ENCODE peak calls at places on chromosomes 12 and 14, in nine cellular contexts. One of them, this sample, is unnamed.

GRCh38 chr12:28611115-28611435 is 420.8 kb downstream of the CCDC91 start:
- DNase-seq in fibroblast of pulmonary artery: peak; percentile 90
- DNase-seq in GM04503: peak; percentile 56
- DNase-seq in activated CD8-positive, alpha-beta T cell treated with anti-CD3 and anti-CD28 coated beads for 36 hours: no peak
- DNase-seq in activated gamma-delta T cell treated with Interleukin-2 at 50 U/mL for 16 hours: no peak
- DNase-seq in fibroblast of lung: peak; percentile 93
- DNase-seq in stimulated activated CD4-positive, alpha-beta T cell treated with anti-CD3 and anti-CD28 coated beads, Interleukin-15, amount 100 ng/mL, for 24 hours: no peak
- DNase-seq in H7: no peak
- DNase-seq in NCI-H69: no peak
- DNase-seq in this sample: no peak

GRCh38 chr12:104718581-104718980 is 239.5 kb downstream of the SLC41A2 start:
- DNase-seq in GM04503: no peak
- DNase-seq in activated CD8-positive, alpha-beta T cell treated with anti-CD3 and anti-CD28 coated beads for 36 hours: no peak
- DNase-seq in fibroblast of pulmonary artery: peak; percentile 37
- DNase-seq in stimulated activated CD4-positive, alpha-beta T cell treated with anti-CD3 and anti-CD28 coated beads, Interleukin-15, amount 100 ng/mL, for 24 hours: no peak
- DNase-seq in activated gamma-delta T cell treated with Interleukin-2 at 50 U/mL for 16 hours: no peak
- DNase-seq in NCI-H69: peak; percentile 49
- DNase-seq in H7: peak; percentile 63
- DNase-seq in fibroblast of lung: peak; percentile 53
- DNase-seq in this sample: no peak

GRCh38 chr12:97142737-97143450 is 235.8 kb downstream of the NEDD1 start:
- DNase-seq in NCI-H69: peak; percentile 30
- DNase-seq in GM04503: no peak
- DNase-seq in fibroblast of lung: no peak
- DNase-seq in H7: no peak
- DNase-seq in fibroblast of pulmonary artery: no peak
- DNase-seq in activated CD8-positive, alpha-beta T cell treated with anti-CD3 and anti-CD28 coated beads for 36 hours: no peak
- DNase-seq in stimulated activated CD4-positive, alpha-beta T cell treated with anti-CD3 and anti-CD28 coated beads, Interleukin-15, amount 100 ng/mL, for 24 hours: no peak
- DNase-seq in activated gamma-delta T cell treated with Interleukin-2 at 50 U/mL for 16 hours: no peak
- DNase-seq in this sample: peak; percentile 75

GRCh38 chr12:108815875-108816594 is 41.3 kb downstream of the SSH1 start:
- DNase-seq in NCI-H69: peak; percentile 20
- DNase-seq in fibroblast of pulmonary artery: peak; percentile 56
- DNase-seq in H7: no peak
- DNase-seq in stimulated activated CD4-positive, alpha-beta T cell treated with anti-CD3 and anti-CD28 coated beads, Interleukin-15, amount 100 ng/mL, for 24 hours: no peak
- DNase-seq in activated CD8-positive, alpha-beta T cell treated with anti-CD3 and anti-CD28 coated beads for 36 hours: no peak
- DNase-seq in activated gamma-delta T cell treated with Interleukin-2 at 50 U/mL for 16 hours: no peak
- DNase-seq in fibroblast of lung: peak; percentile 55
- DNase-seq in GM04503: no peak
- DNase-seq in this sample: no peak

GRCh38 chr14:91607322-91608047 is 97.4 kb upstream of the PPP4R3A start:
- DNase-seq in fibroblast of pulmonary artery: no peak
- DNase-seq in NCI-H69: no peak
- DNase-seq in fibroblast of lung: no peak
- DNase-seq in activated CD8-positive, alpha-beta T cell treated with anti-CD3 and anti-CD28 coated beads for 36 hours: no peak
- DNase-seq in GM04503: no peak
- DNase-seq in stimulated activated CD4-positive, alpha-beta T cell treated with anti-CD3 and anti-CD28 coated beads, Interleukin-15, amount 100 ng/mL, for 24 hours: no peak
- DNase-seq in activated gamma-delta T cell treated with Interleukin-2 at 50 U/mL for 16 hours: no peak
- DNase-seq in H7: peak; percentile 35
- DNase-seq in this sample: no peak

GRCh38 chr12:6295187-6295811 is 15.2 kb upstream of the PLEKHG6 start:
- DNase-seq in GM04503: peak; percentile 87
- DNase-seq in fibroblast of pulmonary artery: peak; percentile 94
- DNase-seq in NCI-H69: peak; percentile 86
- DNase-seq in activated CD8-positive, alpha-beta T cell treated with anti-CD3 and anti-CD28 coated beads for 36 hours: no peak
- DNase-seq in fibroblast of lung: peak; percentile 74
- DNase-seq in stimulated activated CD4-positive, alpha-beta T cell treated with anti-CD3 and anti-CD28 coated beads, Interleukin-15, amount 100 ng/mL, for 24 hours: no peak
- DNase-seq in activated gamma-delta T cell treated with Interleukin-2 at 50 U/mL for 16 hours: no peak
- DNase-seq in H7: peak; percentile 37
- DNase-seq in this sample: no peak

GRCh38 chr12:106063826-106064575 is 74.8 kb downstream of the NUAK1 start:
- DNase-seq in activated CD8-positive, alpha-beta T cell treated with anti-CD3 and anti-CD28 coated beads for 36 hours: no peak
- DNase-seq in NCI-H69: peak; percentile 11
- DNase-seq in stimulated activated CD4-positive, alpha-beta T cell treated with anti-CD3 and anti-CD28 coated beads, Interleukin-15, amount 100 ng/mL, for 24 hours: no peak
- DNase-seq in fibroblast of lung: no peak
- DNase-seq in GM04503: no peak
- DNase-seq in activated gamma-delta T cell treated with Interleukin-2 at 50 U/mL for 16 hours: no peak
- DNase-seq in H7: no peak
- DNase-seq in fibroblast of pulmonary artery: no peak
- DNase-seq in this sample: no peak

GRCh38 chr14:38105106-38105702 is 102.5 kb upstream of the SSTR1 start:
- DNase-seq in fibroblast of lung: no peak
- DNase-seq in GM04503: no peak
- DNase-seq in activated gamma-delta T cell treated with Interleukin-2 at 50 U/mL for 16 hours: no peak
- DNase-seq in stimulated activated CD4-positive, alpha-beta T cell treated with anti-CD3 and anti-CD28 coated beads, Interleukin-15, amount 100 ng/mL, for 24 hours: no peak
- DNase-seq in fibroblast of pulmonary artery: no peak
- DNase-seq in H7: no peak
- DNase-seq in NCI-H69: no peak
- DNase-seq in activated CD8-positive, alpha-beta T cell treated with anti-CD3 and anti-CD28 coated beads for 36 hours: no peak
- DNase-seq in this sample: no peak

GRCh38 chr14:76768201-76768656 is 7.0 kb downstream of the VASH1 start:
- DNase-seq in H7: peak; percentile 83
- DNase-seq in GM04503: no peak
- DNase-seq in fibroblast of lung: no peak
- DNase-seq in NCI-H69: peak; percentile 92
- DNase-seq in fibroblast of pulmonary artery: peak; percentile 52
- DNase-seq in activated gamma-delta T cell treated with Interleukin-2 at 50 U/mL for 16 hours: peak; percentile 57
- DNase-seq in activated CD8-positive, alpha-beta T cell treated with anti-CD3 and anti-CD28 coated beads for 36 hours: peak; percentile 79
- DNase-seq in stimulated activated CD4-positive, alpha-beta T cell treated with anti-CD3 and anti-CD28 coated beads, Interleukin-15, amount 100 ng/mL, for 24 hours: peak; percentile 75
- DNase-seq in this sample: no peak

GRCh38 chr14:59187802-59188460 is 536 bp upstream of the DAAM1 start:
- DNase-seq in fibroblast of pulmonary artery: no peak
- DNase-seq in NCI-H69: peak; percentile 85
- DNase-seq in stimulated activated CD4-positive, alpha-beta T cell treated with anti-CD3 and anti-CD28 coated beads, Interleukin-15, amount 100 ng/mL, for 24 hours: peak; percentile 46
- DNase-seq in fibroblast of lung: no peak
- DNase-seq in activated CD8-positive, alpha-beta T cell treated with anti-CD3 and anti-CD28 coated beads for 36 hours: peak; percentile 57
- DNase-seq in activated gamma-delta T cell treated with Interleukin-2 at 50 U/mL for 16 hours: peak; percentile 38
- DNase-seq in GM04503: no peak
- DNase-seq in H7: no peak
- DNase-seq in this sample: peak; percentile 85

GRCh38 chr12:115630133-115630532 is 647.4 kb downstream of the MED13L start:
- DNase-seq in fibroblast of pulmonary artery: no peak
- DNase-seq in fibroblast of lung: no peak
- DNase-seq in H7: no peak
- DNase-seq in NCI-H69: no peak
- DNase-seq in GM04503: no peak
- DNase-seq in activated CD8-positive, alpha-beta T cell treated with anti-CD3 and anti-CD28 coated beads for 36 hours: no peak
- DNase-seq in stimulated activated CD4-positive, alpha-beta T cell treated with anti-CD3 and anti-CD28 coated beads, Interleukin-15, amount 100 ng/mL, for 24 hours: no peak
- DNase-seq in activated gamma-delta T cell treated with Interleukin-2 at 50 U/mL for 16 hours: no peak
- DNase-seq in this sample: no peak

GRCh38 chr14:44316647-44317432 is 190.2 kb downstream of the FSCB start:
- DNase-seq in GM04503: no peak
- DNase-seq in stimulated activated CD4-positive, alpha-beta T cell treated with anti-CD3 and anti-CD28 coated beads, Interleukin-15, amount 100 ng/mL, for 24 hours: peak; percentile 15
- DNase-seq in activated CD8-positive, alpha-beta T cell treated with anti-CD3 and anti-CD28 coated beads for 36 hours: peak; percentile 55
- DNase-seq in fibroblast of lung: peak; percentile 95
- DNase-seq in activated gamma-delta T cell treated with Interleukin-2 at 50 U/mL for 16 hours: no peak
- DNase-seq in NCI-H69: peak; percentile 89
- DNase-seq in H7: no peak
- DNase-seq in fibroblast of pulmonary artery: peak; percentile 97
- DNase-seq in this sample: no peak

GRCh38 chr14:71003156-71003555 is 95.9 kb downstream of the PCNX1 start:
- DNase-seq in H7: no peak
- DNase-seq in activated CD8-positive, alpha-beta T cell treated with anti-CD3 and anti-CD28 coated beads for 36 hours: no peak
- DNase-seq in fibroblast of pulmonary artery: no peak
- DNase-seq in activated gamma-delta T cell treated with Interleukin-2 at 50 U/mL for 16 hours: no peak
- DNase-seq in stimulated activated CD4-positive, alpha-beta T cell treated with anti-CD3 and anti-CD28 coated beads, Interleukin-15, amount 100 ng/mL, for 24 hours: no peak
- DNase-seq in NCI-H69: no peak
- DNase-seq in fibroblast of lung: no peak
- DNase-seq in GM04503: no peak
- DNase-seq in this sample: no peak

GRCh38 chr12:130576286-130576933 is 139.7 kb downstream of the RIMBP2 start:
- DNase-seq in fibroblast of lung: no peak
- DNase-seq in H7: no peak
- DNase-seq in activated CD8-positive, alpha-beta T cell treated with anti-CD3 and anti-CD28 coated beads for 36 hours: no peak
- DNase-seq in fibroblast of pulmonary artery: no peak
- DNase-seq in stimulated activated CD4-positive, alpha-beta T cell treated with anti-CD3 and anti-CD28 coated beads, Interleukin-15, amount 100 ng/mL, for 24 hours: no peak
- DNase-seq in GM04503: no peak
- DNase-seq in NCI-H69: peak; percentile 39
- DNase-seq in activated gamma-delta T cell treated with Interleukin-2 at 50 U/mL for 16 hours: no peak
- DNase-seq in this sample: peak; percentile 82

GRCh38 chr12:31234053-31234835 is 91.7 kb downstream of the SINHCAF start:
- DNase-seq in fibroblast of lung: no peak
- DNase-seq in H7: no peak
- DNase-seq in GM04503: no peak
- DNase-seq in NCI-H69: peak; percentile 100
- DNase-seq in activated CD8-positive, alpha-beta T cell treated with anti-CD3 and anti-CD28 coated beads for 36 hours: no peak
- DNase-seq in fibroblast of pulmonary artery: no peak
- DNase-seq in stimulated activated CD4-positive, alpha-beta T cell treated with anti-CD3 and anti-CD28 coated beads, Interleukin-15, amount 100 ng/mL, for 24 hours: no peak
- DNase-seq in activated gamma-delta T cell treated with Interleukin-2 at 50 U/mL for 16 hours: no peak
- DNase-seq in this sample: no peak

GRCh38 chr14:22047105-22047504 is 373.5 kb upstream of the OR4E1 start:
- DNase-seq in stimulated activated CD4-positive, alpha-beta T cell treated with anti-CD3 and anti-CD28 coated beads, Interleukin-15, amount 100 ng/mL, for 24 hours: peak; percentile 26
- DNase-seq in GM04503: no peak
- DNase-seq in fibroblast of lung: no peak
- DNase-seq in H7: peak; percentile 46
- DNase-seq in NCI-H69: peak; percentile 9
- DNase-seq in fibroblast of pulmonary artery: peak; percentile 2
- DNase-seq in activated gamma-delta T cell treated with Interleukin-2 at 50 U/mL for 16 hours: peak; percentile 40
- DNase-seq in activated CD8-positive, alpha-beta T cell treated with anti-CD3 and anti-CD28 coated beads for 36 hours: peak; percentile 48
- DNase-seq in this sample: peak; percentile 38

GRCh38 chr14:38291681-38292459 is 36.0 kb upstream of the CLEC14A start:
- DNase-seq in GM04503: no peak
- DNase-seq in stimulated activated CD4-positive, alpha-beta T cell treated with anti-CD3 and anti-CD28 coated beads, Interleukin-15, amount 100 ng/mL, for 24 hours: no peak
- DNase-seq in NCI-H69: peak; percentile 8
- DNase-seq in fibroblast of pulmonary artery: peak; percentile 57
- DNase-seq in activated gamma-delta T cell treated with Interleukin-2 at 50 U/mL for 16 hours: no peak
- DNase-seq in activated CD8-positive, alpha-beta T cell treated with anti-CD3 and anti-CD28 coated beads for 36 hours: no peak
- DNase-seq in H7: no peak
- DNase-seq in fibroblast of lung: no peak
- DNase-seq in this sample: no peak

GRCh38 chr12:120013659-120014380 is 24.8 kb downstream of the BICDL1 start:
- DNase-seq in fibroblast of pulmonary artery: no peak
- DNase-seq in stimulated activated CD4-positive, alpha-beta T cell treated with anti-CD3 and anti-CD28 coated beads, Interleukin-15, amount 100 ng/mL, for 24 hours: peak; percentile 52
- DNase-seq in NCI-H69: no peak
- DNase-seq in activated gamma-delta T cell treated with Interleukin-2 at 50 U/mL for 16 hours: peak; percentile 52
- DNase-seq in activated CD8-positive, alpha-beta T cell treated with anti-CD3 and anti-CD28 coated beads for 36 hours: peak; percentile 81
- DNase-seq in H7: no peak
- DNase-seq in GM04503: no peak
- DNase-seq in fibroblast of lung: no peak
- DNase-seq in this sample: no peak

GRCh38 chr12:64088431-64089349 is 133.4 kb downstream of the KICS2 start:
- DNase-seq in NCI-H69: peak; percentile 60
- DNase-seq in fibroblast of pulmonary artery: peak; percentile 97
- DNase-seq in activated CD8-positive, alpha-beta T cell treated with anti-CD3 and anti-CD28 coated beads for 36 hours: no peak
- DNase-seq in H7: peak; percentile 26
- DNase-seq in GM04503: peak; percentile 89
- DNase-seq in activated gamma-delta T cell treated with Interleukin-2 at 50 U/mL for 16 hours: no peak
- DNase-seq in stimulated activated CD4-positive, alpha-beta T cell treated with anti-CD3 and anti-CD28 coated beads, Interleukin-15, amount 100 ng/mL, for 24 hours: no peak
- DNase-seq in fibroblast of lung: peak; percentile 92
- DNase-seq in this sample: peak; percentile 51

GRCh38 chr14:79295385-79295784 is 915.9 kb downstream of the DIO2 start:
- DNase-seq in activated CD8-positive, alpha-beta T cell treated with anti-CD3 and anti-CD28 coated beads for 36 hours: no peak
- DNase-seq in H7: no peak
- DNase-seq in GM04503: no peak
- DNase-seq in stimulated activated CD4-positive, alpha-beta T cell treated with anti-CD3 and anti-CD28 coated beads, Interleukin-15, amount 100 ng/mL, for 24 hours: no peak
- DNase-seq in activated gamma-delta T cell treated with Interleukin-2 at 50 U/mL for 16 hours: no peak
- DNase-seq in NCI-H69: no peak
- DNase-seq in fibroblast of lung: no peak
- DNase-seq in fibroblast of pulmonary artery: no peak
- DNase-seq in this sample: no peak

GRCh38 chr14:85535916-85536834 is 6.2 kb downstream of the FLRT2 start:
- DNase-seq in NCI-H69: peak; percentile 69
- DNase-seq in fibroblast of lung: peak; percentile 76
- DNase-seq in stimulated activated CD4-positive, alpha-beta T cell treated with anti-CD3 and anti-CD28 coated beads, Interleukin-15, amount 100 ng/mL, for 24 hours: no peak
- DNase-seq in activated CD8-positive, alpha-beta T cell treated with anti-CD3 and anti-CD28 coated beads for 36 hours: no peak
- DNase-seq in fibroblast of pulmonary artery: peak; percentile 76
- DNase-seq in activated gamma-delta T cell treated with Interleukin-2 at 50 U/mL for 16 hours: no peak
- DNase-seq in GM04503: no peak
- DNase-seq in H7: peak; percentile 25
- DNase-seq in this sample: no peak

GRCh38 chr14:77498120-77498979 is at the start of gene ISM2:
- DNase-seq in GM04503: no peak
- DNase-seq in H7: peak; percentile 92
- DNase-seq in activated CD8-positive, alpha-beta T cell treated with anti-CD3 and anti-CD28 coated beads for 36 hours: peak; percentile 54
- DNase-seq in activated gamma-delta T cell treated with Interleukin-2 at 50 U/mL for 16 hours: peak; percentile 21
- DNase-seq in NCI-H69: peak; percentile 79
- DNase-seq in fibroblast of lung: peak; percentile 12
- DNase-seq in fibroblast of pulmonary artery: peak; percentile 41
- DNase-seq in stimulated activated CD4-positive, alpha-beta T cell treated with anti-CD3 and anti-CD28 coated beads, Interleukin-15, amount 100 ng/mL, for 24 hours: peak; percentile 70
- DNase-seq in this sample: peak; percentile 54

GRCh38 chr12:124561231-124561630 is 6.2 kb downstream of the NCOR2 start:
- DNase-seq in stimulated activated CD4-positive, alpha-beta T cell treated with anti-CD3 and anti-CD28 coated beads, Interleukin-15, amount 100 ng/mL, for 24 hours: no peak
- DNase-seq in fibroblast of pulmonary artery: no peak
- DNase-seq in NCI-H69: no peak
- DNase-seq in fibroblast of lung: no peak
- DNase-seq in GM04503: no peak
- DNase-seq in activated CD8-positive, alpha-beta T cell treated with anti-CD3 and anti-CD28 coated beads for 36 hours: no peak
- DNase-seq in activated gamma-delta T cell treated with Interleukin-2 at 50 U/mL for 16 hours: no peak
- DNase-seq in H7: no peak
- DNase-seq in this sample: no peak

GRCh38 chr12:65122661-65123060 is 1.6 kb upstream of the WIF1 start:
- DNase-seq in H7: no peak
- DNase-seq in fibroblast of pulmonary artery: no peak
- DNase-seq in NCI-H69: peak; percentile 63
- DNase-seq in GM04503: no peak
- DNase-seq in fibroblast of lung: no peak
- DNase-seq in activated gamma-delta T cell treated with Interleukin-2 at 50 U/mL for 16 hours: no peak
- DNase-seq in activated CD8-positive, alpha-beta T cell treated with anti-CD3 and anti-CD28 coated beads for 36 hours: no peak
- DNase-seq in stimulated activated CD4-positive, alpha-beta T cell treated with anti-CD3 and anti-CD28 coated beads, Interleukin-15, amount 100 ng/mL, for 24 hours: no peak
- DNase-seq in this sample: peak; percentile 27

GRCh38 chr14:78746086-78746595 is 576.0 kb downstream of the NRXN3 start:
- DNase-seq in fibroblast of pulmonary artery: no peak
- DNase-seq in NCI-H69: no peak
- DNase-seq in GM04503: no peak
- DNase-seq in activated gamma-delta T cell treated with Interleukin-2 at 50 U/mL for 16 hours: no peak
- DNase-seq in H7: no peak
- DNase-seq in activated CD8-positive, alpha-beta T cell treated with anti-CD3 and anti-CD28 coated beads for 36 hours: no peak
- DNase-seq in fibroblast of lung: no peak
- DNase-seq in stimulated activated CD4-positive, alpha-beta T cell treated with anti-CD3 and anti-CD28 coated beads, Interleukin-15, amount 100 ng/mL, for 24 hours: no peak
- DNase-seq in this sample: peak; percentile 82

GRCh38 chr14:99549684-99550083 is 54.3 kb downstream of the CCDC85C start:
- DNase-seq in fibroblast of pulmonary artery: no peak
- DNase-seq in NCI-H69: peak; percentile 95
- DNase-seq in H7: no peak
- DNase-seq in activated CD8-positive, alpha-beta T cell treated with anti-CD3 and anti-CD28 coated beads for 36 hours: no peak
- DNase-seq in activated gamma-delta T cell treated with Interleukin-2 at 50 U/mL for 16 hours: no peak
- DNase-seq in stimulated activated CD4-positive, alpha-beta T cell treated with anti-CD3 and anti-CD28 coated beads, Interleukin-15, amount 100 ng/mL, for 24 hours: no peak
- DNase-seq in fibroblast of lung: no peak
- DNase-seq in GM04503: no peak
- DNase-seq in this sample: no peak

GRCh38 chr14:104887623-104888488 is 22.8 kb downstream of the CEP170B start:
- DNase-seq in NCI-H69: no peak
- DNase-seq in fibroblast of pulmonary artery: no peak
- DNase-seq in GM04503: no peak
- DNase-seq in fibroblast of lung: no peak
- DNase-seq in H7: peak; percentile 43
- DNase-seq in activated gamma-delta T cell treated with Interleukin-2 at 50 U/mL for 16 hours: peak; percentile 2
- DNase-seq in activated CD8-positive, alpha-beta T cell treated with anti-CD3 and anti-CD28 coated beads for 36 hours: no peak
- DNase-seq in stimulated activated CD4-positive, alpha-beta T cell treated with anti-CD3 and anti-CD28 coated beads, Interleukin-15, amount 100 ng/mL, for 24 hours: peak; percentile 0
- DNase-seq in this sample: no peak

GRCh38 chr14:76908834-76909233 is 82.6 kb downstream of the LRRC74A start:
- DNase-seq in NCI-H69: no peak
- DNase-seq in GM04503: no peak
- DNase-seq in stimulated activated CD4-positive, alpha-beta T cell treated with anti-CD3 and anti-CD28 coated beads, Interleukin-15, amount 100 ng/mL, for 24 hours: peak; percentile 35
- DNase-seq in fibroblast of pulmonary artery: no peak
- DNase-seq in fibroblast of lung: no peak
- DNase-seq in H7: no peak
- DNase-seq in activated CD8-positive, alpha-beta T cell treated with anti-CD3 and anti-CD28 coated beads for 36 hours: peak; percentile 75
- DNase-seq in activated gamma-delta T cell treated with Interleukin-2 at 50 U/mL for 16 hours: peak; percentile 37
- DNase-seq in this sample: no peak

GRCh38 chr12:105933671-105934665 is 204.8 kb downstream of the NUAK1 start:
- DNase-seq in stimulated activated CD4-positive, alpha-beta T cell treated with anti-CD3 and anti-CD28 coated beads, Interleukin-15, amount 100 ng/mL, for 24 hours: no peak
- DNase-seq in GM04503: peak; percentile 96
- DNase-seq in H7: no peak
- DNase-seq in fibroblast of pulmonary artery: peak; percentile 98
- DNase-seq in activated CD8-positive, alpha-beta T cell treated with anti-CD3 and anti-CD28 coated beads for 36 hours: no peak
- DNase-seq in fibroblast of lung: peak; percentile 92
- DNase-seq in activated gamma-delta T cell treated with Interleukin-2 at 50 U/mL for 16 hours: no peak
- DNase-seq in NCI-H69: peak; percentile 64
- DNase-seq in this sample: no peak

GRCh38 chr12:12635651-12636050 is 24.0 kb downstream of the CREBL2 start:
- DNase-seq in fibroblast of lung: no peak
- DNase-seq in GM04503: no peak
- DNase-seq in H7: no peak
- DNase-seq in fibroblast of pulmonary artery: no peak
- DNase-seq in NCI-H69: no peak
- DNase-seq in stimulated activated CD4-positive, alpha-beta T cell treated with anti-CD3 and anti-CD28 coated beads, Interleukin-15, amount 100 ng/mL, for 24 hours: no peak
- DNase-seq in activated CD8-positive, alpha-beta T cell treated with anti-CD3 and anti-CD28 coated beads for 36 hours: no peak
- DNase-seq in activated gamma-delta T cell treated with Interleukin-2 at 50 U/mL for 16 hours: no peak
- DNase-seq in this sample: no peak

GRCh38 chr14:105167303-105168092 is 1.1 kb downstream of the JAG2 start:
- DNase-seq in H7: peak; percentile 93
- DNase-seq in fibroblast of lung: no peak
- DNase-seq in stimulated activated CD4-positive, alpha-beta T cell treated with anti-CD3 and anti-CD28 coated beads, Interleukin-15, amount 100 ng/mL, for 24 hours: peak; percentile 34
- DNase-seq in activated CD8-positive, alpha-beta T cell treated with anti-CD3 and anti-CD28 coated beads for 36 hours: no peak
- DNase-seq in NCI-H69: peak; percentile 74
- DNase-seq in activated gamma-delta T cell treated with Interleukin-2 at 50 U/mL for 16 hours: no peak
- DNase-seq in fibroblast of pulmonary artery: no peak
- DNase-seq in GM04503: no peak
- DNase-seq in this sample: peak; percentile 42